ENCODE peak calls at places on chromosomes 16 and 17, in five cellular contexts. I is tibial nerve, S is DMS153, B is ascending aorta, J is HAP-1. O is an unnamed sample.

GRCh38 chr16:89430436-89431157 is 59.8 kb downstream of the ANKRD11 start:
- DNase-seq in S (peak; percentile 57), B (no peak), I (no peak), J (no peak), O (no peak)

GRCh38 chr16:50800074-50800473 is 58.2 kb downstream of the CYLD start:
- DNase-seq in J (no peak), B (no peak), S (no peak), I (no peak), O (no peak)

GRCh38 chr16:88504489-88505404 is 51.7 kb downstream of the ZFPM1 start:
- DNase-seq in I (no peak), J (no peak), B (no peak), S (no peak), O (no peak)

GRCh38 chr16:85458952-85459351 is 154.2 kb upstream of the GSE1 start:
- DNase-seq in B (no peak), I (no peak), S (peak; percentile 44), J (no peak), O (no peak)

GRCh38 chr17:73166731-73167581 is 2.1 kb downstream of the SSTR2 start:
- DNase-seq in I (no peak), B (no peak), J (no peak), S (no peak), O (no peak)

GRCh38 chr17:20010099-20010863 is 1.1 kb downstream of the SPECC1 start:
- DNase-seq in B (no peak), J (peak; percentile 50), S (peak; percentile 18), I (peak; percentile 42), O (no peak)

GRCh38 chr17:46129302-46129701 is 63.9 kb downstream of the KANSL1 start:
- DNase-seq in B (no peak), S (no peak), I (no peak), J (no peak), O (no peak)

GRCh38 chr17:82449883-82450356 is 632 bp downstream of the CYBC1 start:
- DNase-seq in I (no peak), B (no peak), S (no peak), J (no peak), O (no peak)

GRCh38 chr16:11155284-11155806 is 100.7 kb downstream of the SOCS1 start:
- DNase-seq in S (no peak), B (no peak), I (no peak), J (no peak), O (no peak)

GRCh38 chr17:77194179-77194578 is 53.4 kb downstream of the SEC14L1 start:
- DNase-seq in J (no peak), I (no peak), B (no peak), S (no peak), O (no peak)

GRCh38 chr16:15650698-15651161 is 685 bp downstream of the NDE1 start:
- DNase-seq in I (no peak), B (no peak), S (no peak), J (peak; percentile 15), O (no peak)

GRCh38 chr17:78107976-78108725 is 20.4 kb downstream of the TMC6 start:
- DNase-seq in B (peak; percentile 4), I (no peak), J (no peak), S (no peak), O (no peak)

GRCh38 chr16:75727221-75727620 is 931 bp upstream of the CPHXL start:
- DNase-seq in J (no peak), B (no peak), S (no peak), I (no peak), O (no peak)

GRCh38 chr17:45705123-45706009 is 78.8 kb upstream of the CRHR1 start:
- DNase-seq in I (no peak), S (peak; percentile 55), B (no peak), J (no peak), O (no peak)

GRCh38 chr17:40110457-40110856 is 10.1 kb upstream of the NR1D1 start:
- DNase-seq in B (no peak), I (no peak), S (no peak), J (no peak), O (no peak)

GRCh38 chr16:50065624-50066481 is at the start of gene HEATR3:
- DNase-seq in J (peak; percentile 88), I (peak; percentile 77), B (peak; percentile 65), S (peak; percentile 60), O (peak; percentile 51)

GRCh38 chr17:75267403-75268232 is 3.4 kb downstream of the MIF4GD start:
- DNase-seq in S (peak; percentile 43), B (no peak), I (no peak), J (no peak), O (no peak)

GRCh38 chr16:65415460-65415859 is 293.6 kb upstream of the CDH11 start:
- DNase-seq in B (no peak), I (no peak), J (no peak), S (no peak), O (no peak)

GRCh38 chr16:19400709-19401108 is 17.0 kb upstream of the TMC5 start:
- DNase-seq in B (no peak), J (peak; percentile 43), S (no peak), I (no peak), O (no peak)